ENCODE peak calls at places on chromosomes 16 and 17, in ten cellular contexts. S is stimulated activated CD4-positive, alpha-beta T cell treated with anti-CD3 and anti-CD28 coated beads, Interleukin-1b, Interleukin-23, amount 100 ng/mL, for 1 hour; B is bronchial epithelial cell; K is Daoy; J is NCI-H1930; P is PC-9; C is EL; U is fibroblast of the conjunctiva; X is Kasumi-1; Q is heart right ventricle. N is an unnamed sample.

GRCh38 chr17:52995127-52995526 is 827.6 kb upstream of the KIF2B start:
- DNase-seq in P (no peak), X (no peak), S (no peak), U (no peak), C (no peak), B (no peak), J (no peak), Q (no peak), K (no peak), N (no peak)

GRCh38 chr17:46167826-46168569 is 25.2 kb downstream of the KANSL1 start:
- DNase-seq in S (no peak), X (no peak), C (peak), U (peak), B (peak), J (no peak), Q (no peak), K (no peak), P (no peak), N (peak)

GRCh38 chr16:51981725-51982124 is 565.2 kb downstream of the TOX3 start:
- DNase-seq in Q (no peak), S (no peak), U (no peak), J (no peak), B (no peak), P (no peak), C (no peak), K (no peak), X (no peak), N (no peak)

GRCh38 chr16:67015317-67015731 is 13.6 kb upstream of the CBFB start:
- DNase-seq in J (no peak), Q (no peak), C (no peak), U (no peak), B (no peak), S (no peak), X (no peak), P (peak), K (no peak), N (peak)

GRCh38 chr17:73865825-73866224 is 221.6 kb upstream of the SDK2 start:
- DNase-seq in S (no peak), Q (no peak), K (no peak), X (no peak), C (no peak), B (no peak), U (no peak), P (no peak), J (no peak), N (no peak)

GRCh38 chr16:4309102-4309832 is 6.6 kb upstream of the GLIS2 start:
- DNase-seq in S (no peak), B (no peak), U (no peak), X (no peak), Q (no peak), C (no peak), J (no peak), K (no peak), P (no peak), N (no peak)

GRCh38 chr17:27461192-27461859 is 5.1 kb downstream of the KSR1 start:
- DNase-seq in J (no peak), Q (no peak), C (no peak), U (no peak), K (peak), X (no peak), P (peak), S (no peak), B (no peak), N (no peak)

GRCh38 chr16:57734308-57734924 is 1.2 kb upstream of the KATNB1 start:
- DNase-seq in P (no peak), X (no peak), U (no peak), S (no peak), B (no peak), J (no peak), K (no peak), C (no peak), Q (no peak), N (peak)

GRCh38 chr16:72189865-72190371 is 18.0 kb upstream of the PMFBP1 start:
- DNase-seq in B (peak), U (peak), P (no peak), X (no peak), J (no peak), Q (no peak), K (peak), S (no peak), C (peak), N (no peak)

GRCh38 chr16:4696905-4697866 is 3.8 kb downstream of the NUDT16L1 start:
- DNase-seq in C (no peak), U (no peak), P (no peak), S (no peak), J (no peak), X (no peak), B (no peak), K (no peak), Q (no peak), N (peak)

GRCh38 chr17:81303385-81303784 is 8.3 kb upstream of the SLC38A10 start:
- DNase-seq in J (no peak), S (no peak), C (no peak), P (no peak), Q (no peak), B (no peak), X (no peak), K (no peak), U (no peak), N (no peak)

GRCh38 chr16:10808218-10808617 is 10.4 kb downstream of the TVP23A start:
- DNase-seq in C (no peak), B (no peak), X (no peak), U (no peak), P (no peak), K (no peak), Q (no peak), S (no peak), J (no peak), N (no peak)

GRCh38 chr16:2831203-2831602 is 1.1 kb downstream of the ZG16B start:
- DNase-seq in S (no peak), X (no peak), J (no peak), C (no peak), K (no peak), B (no peak), P (no peak), Q (no peak), U (no peak), N (no peak)

GRCh38 chr17:2212328-2212981 is 91.1 kb downstream of the SMG6 start:
- DNase-seq in X (no peak), K (peak), U (no peak), J (no peak), P (no peak), C (peak), Q (no peak), B (peak), S (no peak), N (no peak)

GRCh38 chr17:70295329-70295728 is 126.0 kb downstream of the KCNJ2 start:
- DNase-seq in C (no peak), J (peak), U (no peak), B (no peak), S (no peak), K (no peak), X (peak), P (no peak), Q (no peak), N (no peak)

GRCh38 chr17:17156107-17156506 is 50.0 kb downstream of the PLD6 start:
- DNase-seq in C (peak), P (no peak), B (peak), K (peak), X (no peak), J (no peak), S (no peak), Q (no peak), U (peak), N (no peak)

GRCh38 chr17:1617620-1618174 is 10.9 kb downstream of the SLC43A2 start:
- DNase-seq in S (no peak), Q (no peak), J (no peak), C (peak), P (peak), B (peak), K (peak), U (peak), X (no peak), N (no peak)

GRCh38 chr16:79212114-79212791 is 388.3 kb downstream of the MAF start:
- DNase-seq in K (no peak), X (no peak), C (no peak), S (no peak), B (no peak), U (no peak), Q (no peak), J (no peak), P (no peak), N (no peak)

GRCh38 chr16:84874553-84874952 is 54.8 kb downstream of the CRISPLD2 start:
- DNase-seq in K (no peak), C (peak), Q (no peak), U (no peak), S (no peak), X (no peak), B (no peak), J (no peak), P (no peak), N (no peak)

GRCh38 chr16:88685156-88686061 is 898 bp downstream of the SNAI3 start:
- DNase-seq in P (peak), J (no peak), U (peak), K (peak), C (peak), B (peak), Q (no peak), S (peak), X (peak), N (peak)

GRCh38 chr17:82440377-82440981 is 10.1 kb downstream of the CYBC1 start:
- DNase-seq in S (no peak), B (no peak), K (no peak), J (no peak), Q (peak), P (no peak), X (peak), U (no peak), C (no peak), N (no peak)

GRCh38 chr17:80480248-80480647 is 3.8 kb upstream of the NPTX1 start:
- DNase-seq in X (no peak), U (no peak), B (no peak), J (no peak), Q (no peak), S (no peak), C (no peak), K (no peak), P (no peak), N (no peak)